ENCODE peak calls at places on chromosomes 12 and 14, in five cellular contexts. J, L, Y, P and B are unnamed samples.

GRCh38 chr14:53978194-53978593 is 21.6 kb upstream of the BMP4 start:
- DNase-seq in J (no peak), L (no peak), Y (no peak), P (no peak), B (no peak)

GRCh38 chr12:93773122-93773871 is 96.1 kb downstream of the CRADD start:
- DNase-seq in J (no peak), L (no peak), Y (no peak), P (no peak), B (no peak)

GRCh38 chr12:71250186-71250585 is 92.4 kb upstream of the TSPAN8 start:
- DNase-seq in J (no peak), L (no peak), Y (no peak), P (no peak), B (no peak)

GRCh38 chr14:74706101-74706500 is 6.8 kb downstream of the AREL1 start:
- DNase-seq in J (no peak), L (no peak), Y (no peak), P (no peak), B (no peak)

GRCh38 chr12:30797689-30798088 is 42.9 kb upstream of the CAPRIN2 start:
- DNase-seq in J (no peak), L (no peak), Y (no peak), P (no peak), B (no peak)

GRCh38 chr14:94005324-94005723 is 8.2 kb downstream of the CCDC197 start:
- DNase-seq in J (no peak), L (no peak), Y (no peak), P (no peak), B (no peak)

GRCh38 chr12:119512772-119513497 is 80.6 kb upstream of the TMEM233 start:
- DNase-seq in J (no peak), L (no peak), Y (no peak), P (no peak), B (no peak)

GRCh38 chr14:105533811-105534498 is 7.6 kb downstream of the TMEM121 start:
- DNase-seq in J (no peak), L (no peak), Y (no peak), P (no peak), B (no peak)

GRCh38 chr14:55881577-55882241 is 236.5 kb upstream of the PELI2 start:
- DNase-seq in J (no peak), L (no peak), Y (no peak), P (no peak), B (no peak)

GRCh38 chr14:73255693-73256225 is 18.5 kb downstream of the PAPLN start:
- DNase-seq in J (no peak), L (no peak), Y (no peak), P (no peak), B (no peak)

GRCh38 chr12:93819048-93819491 is 141.9 kb downstream of the CRADD start:
- DNase-seq in J (peak; percentile 84), L (no peak), Y (no peak), P (no peak), B (peak; percentile 33)

GRCh38 chr14:36738269-36738668 is 76.6 kb downstream of the PAX9 start:
- DNase-seq in J (no peak), L (no peak), Y (peak; percentile 9), P (no peak), B (no peak)

GRCh38 chr12:50609292-50609874 is 104.6 kb downstream of the DIP2B start:
- DNase-seq in J (no peak), L (no peak), Y (no peak), P (no peak), B (no peak)

GRCh38 chr12:2998789-2999264 is 39.6 kb downstream of the TEAD4 start:
- DNase-seq in J (no peak), L (no peak), Y (peak; percentile 12), P (no peak), B (peak; percentile 73)

GRCh38 chr12:89945123-89945522 is 236.5 kb upstream of the ATP2B1 start:
- DNase-seq in J (no peak), L (no peak), Y (no peak), P (no peak), B (no peak)

GRCh38 chr14:59123975-59124374 is 64.5 kb upstream of the DAAM1 start:
- DNase-seq in J (peak; percentile 43), L (no peak), Y (no peak), P (no peak), B (no peak)

GRCh38 chr14:61466905-61467280 is 145.5 kb downstream of the PRKCH start:
- DNase-seq in J (no peak), L (no peak), Y (no peak), P (no peak), B (no peak)

GRCh38 chr12:109944975-109945374 is 44.9 kb downstream of the TCHP start:
- DNase-seq in J (no peak), L (no peak), Y (no peak), P (no peak), B (no peak)

GRCh38 chr12:48980389-48980952 is 2.3 kb downstream of the WNT1 start:
- DNase-seq in J (no peak), L (no peak), Y (no peak), P (no peak), B (no peak)

GRCh38 chr12:3204143-3204542 is 127.0 kb downstream of the TSPAN9 start:
- DNase-seq in J (no peak), L (no peak), Y (no peak), P (no peak), B (no peak)

GRCh38 chr12:71795901-71796300 is 41.2 kb downstream of the RAB21 start:
- DNase-seq in J (no peak), L (no peak), Y (no peak), P (no peak), B (no peak)